ENCODE peak calls at places on chromosome 18, in ten cellular contexts. V is astrocyte of the spinal cord, S is keratinocyte, J is hepatocyte, K is IMR-90, U is AG10803, L is psoas muscle, F is body of pancreas, T is AG04450, B is WERI-Rb-1. I is an unnamed sample.
A peak's percentile ranks its signal among the peaks of the same experiment; 100 is the strongest.

GRCh38 chr18:68147728-68148127 is 567.2 kb downstream of the TMX3 start:
- DNase-seq in V (peak; percentile 5), S (no peak), J (no peak), K (peak; percentile 45), U (no peak), L (no peak), F (no peak), T (no peak), B (no peak), I (no peak)

GRCh38 chr18:49152885-49153284 is 202.1 kb upstream of the SMAD7 start:
- DNase-seq in V (no peak), S (no peak), J (no peak), K (no peak), U (no peak), L (no peak), F (no peak), T (no peak), B (no peak), I (no peak)

GRCh38 chr18:11891737-11892136 is 16.4 kb downstream of the MPPE1 start:
- DNase-seq in V (no peak), S (no peak), J (no peak), K (no peak), U (no peak), L (no peak), F (no peak), T (no peak), B (no peak), I (no peak)

GRCh38 chr18:63155169-63155852 is 164.3 kb downstream of the BCL2 start:
- DNase-seq in V (no peak), S (no peak), J (peak; percentile 71), K (no peak), U (no peak), L (peak; percentile 60), F (peak; percentile 79), T (no peak), B (peak; percentile 87), I (no peak)

GRCh38 chr18:36095936-36096519 is 28.7 kb upstream of the RPRD1A start:
- DNase-seq in V (peak; percentile 77), S (no peak), J (peak; percentile 68), K (peak; percentile 85), U (peak; percentile 76), L (no peak), F (no peak), T (peak; percentile 54), B (no peak), I (peak; percentile 44)

GRCh38 chr18:73691118-73691517 is 456.5 kb downstream of the FBXO15 start:
- DNase-seq in V (peak; percentile 81), S (no peak), J (no peak), K (peak; percentile 95), U (peak; percentile 71), L (no peak), F (no peak), T (peak; percentile 77), B (no peak), I (peak; percentile 86)

GRCh38 chr18:6352275-6352674 is 62.4 kb downstream of the L3MBTL4 start:
- DNase-seq in V (no peak), S (no peak), J (no peak), K (no peak), U (no peak), L (no peak), F (no peak), T (no peak), B (no peak), I (no peak)

GRCh38 chr18:8329186-8329771 is 280.0 kb upstream of the RAB12 start:
- DNase-seq in V (peak; percentile 67), S (no peak), J (peak; percentile 37), K (peak; percentile 86), U (peak; percentile 17), L (no peak), F (no peak), T (peak; percentile 42), B (no peak), I (peak; percentile 12)

GRCh38 chr18:36662000-36662399 is 166.8 kb downstream of the TPGS2 start:
- DNase-seq in V (no peak), S (no peak), J (peak; percentile 21), K (peak; percentile 28), U (peak; percentile 26), L (no peak), F (no peak), T (no peak), B (peak; percentile 61), I (no peak)

GRCh38 chr18:45962461-45962860 is 4.7 kb downstream of the EPG5 start:
- DNase-seq in V (peak; percentile 70), S (peak; percentile 61), J (peak; percentile 36), K (peak; percentile 77), U (peak; percentile 72), L (no peak), F (peak; percentile 37), T (no peak), B (no peak), I (no peak)

GRCh38 chr18:22467760-22468553 is 50.2 kb upstream of the CTAGE1 start:
- DNase-seq in V (peak; percentile 95), S (peak; percentile 84), J (peak; percentile 63), K (peak; percentile 100), U (peak; percentile 97), L (peak; percentile 23), F (no peak), T (peak; percentile 96), B (no peak), I (peak; percentile 88)

GRCh38 chr18:34971313-34971712 is 69.9 kb upstream of the MAPRE2 start:
- DNase-seq in V (peak; percentile 23), S (no peak), J (no peak), K (peak; percentile 39), U (no peak), L (no peak), F (no peak), T (no peak), B (no peak), I (no peak)

GRCh38 chr18:62399781-62400308 is 74.7 kb downstream of the TNFRSF11A start:
- DNase-seq in V (no peak), S (no peak), J (peak; percentile 62), K (no peak), U (no peak), L (no peak), F (no peak), T (no peak), B (peak; percentile 47), I (no peak)

GRCh38 chr18:10560457-10561045 is 34.7 kb downstream of the NAPG start:
- DNase-seq in V (peak; percentile 72), S (peak; percentile 23), J (peak; percentile 85), K (peak; percentile 72), U (peak; percentile 67), L (peak; percentile 59), F (peak; percentile 76), T (peak; percentile 53), B (peak; percentile 70), I (peak; percentile 50)

GRCh38 chr18:73004260-73004659 is 136.5 kb upstream of the NETO1 start:
- DNase-seq in V (no peak), S (no peak), J (no peak), K (no peak), U (no peak), L (no peak), F (no peak), T (no peak), B (no peak), I (no peak)

GRCh38 chr18:50398947-50399346 is 24.1 kb downstream of the SKA1 start:
- DNase-seq in V (no peak), S (no peak), J (no peak), K (no peak), U (no peak), L (no peak), F (no peak), T (no peak), B (no peak), I (no peak)

GRCh38 chr18:79426376-79427300 is 30.9 kb downstream of the NFATC1 start:
- DNase-seq in V (no peak), S (no peak), J (no peak), K (no peak), U (no peak), L (no peak), F (no peak), T (no peak), B (no peak), I (no peak)
- H3K4me3 ChIP-seq in V (no peak overlapping the region), S (no peak overlapping the region), J (no peak overlapping the region), K (no peak overlapping the region), U (no peak overlapping the region), L (no peak overlapping the region), F (no peak overlapping the region), T (no peak overlapping the region), B (no peak overlapping the region), I (no peak overlapping the region)

GRCh38 chr18:27780061-27780740 is 396.7 kb downstream of the CDH2 start:
- DNase-seq in V (peak; percentile 38), S (no peak), J (no peak), K (no peak), U (no peak), L (no peak), F (no peak), T (no peak), B (no peak), I (no peak)

GRCh38 chr18:27778925-27779324 is 398.0 kb downstream of the CDH2 start:
- DNase-seq in V (no peak), S (no peak), J (no peak), K (no peak), U (no peak), L (no peak), F (no peak), T (no peak), B (no peak), I (no peak)

DNA sequence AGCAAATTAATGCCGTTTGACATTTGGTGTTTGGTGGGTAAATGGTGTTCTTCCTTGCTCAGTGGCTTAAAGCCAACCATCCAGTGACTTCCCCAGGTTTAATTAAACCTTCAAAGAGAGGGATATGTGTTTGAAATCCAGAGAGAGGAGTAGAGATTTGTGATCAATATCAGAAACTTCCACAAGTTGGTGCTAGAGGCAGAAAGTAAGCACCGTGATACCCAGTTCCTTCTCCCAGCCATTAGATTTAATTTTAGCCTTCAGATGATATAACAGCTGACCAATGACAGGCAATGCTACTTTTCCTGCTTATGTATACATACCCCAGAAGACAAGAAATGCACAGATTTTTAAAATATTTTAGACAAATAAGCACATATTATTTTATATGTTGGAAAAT is 398.5 kb downstream of the CDH2 start:
- DNase-seq in V (peak; percentile 52), S (no peak), J (peak; percentile 13), K (peak; percentile 17), U (peak; percentile 17), L (no peak), F (no peak), T (no peak), B (no peak), I (no peak)
- TF ChIP-seq CTCF in V (peak; percentile 69), S (peak; percentile 37), J (peak; percentile 42), K (peak; percentile 51), U (peak; percentile 62), L (peak; percentile 4), F (peak; percentile 17), T (peak; percentile 64), B (peak; percentile 61), I (peak; percentile 46)

DNA sequence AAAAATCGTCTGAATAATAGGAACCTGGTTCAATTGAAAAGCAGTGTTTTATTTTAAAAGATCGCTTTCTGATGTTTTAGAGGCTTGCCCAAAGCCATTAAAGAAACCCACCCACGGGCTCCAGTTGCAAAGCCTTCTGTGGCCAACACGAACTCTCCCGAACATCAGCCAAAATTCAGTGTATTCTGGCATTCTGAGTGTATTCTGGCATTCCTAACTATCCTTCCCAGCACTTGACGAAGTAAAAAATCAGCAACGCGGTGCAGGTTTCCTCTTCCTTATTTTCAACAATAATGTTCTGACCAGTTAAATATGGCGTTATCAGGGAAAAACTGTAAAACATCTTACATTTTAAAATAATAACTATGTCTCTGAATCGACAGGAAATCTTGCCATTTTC is 44.6 kb downstream of the ZNF516 start:
- DNase-seq in V (peak; percentile 63), S (no peak), J (no peak), K (peak; percentile 50), U (peak; percentile 59), L (no peak), F (no peak), T (no peak), B (no peak), I (no peak)
- H3K4me3 ChIP-seq in V (peak overlapping the region; percentile 46), S (peak overlapping the region; percentile 60), J (peak overlapping the region; percentile 26), K (peak overlapping the region; percentile 49), U (peak overlapping the region; percentile 66), L (peak overlapping the region; percentile 73), F (no peak overlapping the region), T (peak overlapping the region; percentile 62), B (peak overlapping the region; percentile 57), I (peak overlapping the region; percentile 43)

GRCh38 chr18:13503839-13504238 is 222.5 kb downstream of the FAM210A start:
- DNase-seq in V (no peak), S (no peak), J (no peak), K (no peak), U (no peak), L (no peak), F (no peak), T (no peak), B (no peak), I (no peak)
- TF ChIP-seq CTCF in V (no peak), S (no peak), J (no peak), K (no peak), U (no peak), L (no peak), F (no peak), T (no peak), B (no peak), I (no peak)

I was measured in HFF-Myc.